ENCODE peak calls at places on chromosome 10, in six cellular contexts. K is H1, G is H9, N is IMR-90, F is mesenchymal stem cell, C is mesendoderm. U is an unnamed sample.

GRCh38 chr10:11177926-11178453 is 160.3 kb downstream of the CELF2 start:
- DNase-seq in C (no peak), K (no peak), G (no peak), F (no peak), N (no peak), U (no peak)

GRCh38 chr10:30455816-30456215 is 21.8 kb downstream of the MAP3K8 start:
- DNase-seq in G (no peak), C (no peak), N (no peak), K (no peak), F (no peak), U (no peak)

GRCh38 chr10:60282771-60283353 is 106.8 kb downstream of the ANK3 start:
- DNase-seq in C (no peak), F (peak; percentile 54), K (no peak), N (peak; percentile 56), G (no peak), U (peak; percentile 59)

GRCh38 chr10:102347236-102347828 is 48.2 kb upstream of the NFKB2 start:
- DNase-seq in G (peak; percentile 70), N (peak; percentile 38), K (peak; percentile 43), C (peak; percentile 81), F (peak; percentile 56), U (peak; percentile 42)

GRCh38 chr10:116974442-116975005 is 30.5 kb downstream of the SHTN1 start:
- DNase-seq in C (peak; percentile 58), N (peak; percentile 95), K (no peak), F (peak; percentile 88), G (no peak), U (peak; percentile 20)

GRCh38 chr10:59694936-59695335 is 14.7 kb downstream of the SLC16A9 start:
- DNase-seq in C (no peak), N (no peak), G (no peak), F (no peak), K (no peak), U (no peak)

GRCh38 chr10:8163824-8164223 is 109.3 kb downstream of the GATA3 start:
- DNase-seq in F (no peak), G (no peak), N (no peak), C (no peak), K (no peak), U (no peak)

GRCh38 chr10:73644015-73644743 is 2.9 kb upstream of the MYOZ1 start:
- DNase-seq in G (peak; percentile 68), F (peak; percentile 77), C (peak; percentile 77), K (no peak), N (peak; percentile 73), U (peak; percentile 49)

GRCh38 chr10:12971001-12971788 is 30.3 kb downstream of the CCDC3 start:
- DNase-seq in F (peak; percentile 67), N (no peak), K (no peak), C (no peak), G (no peak), U (no peak)

GRCh38 chr10:29443745-29444523 is 155.1 kb downstream of the LYZL1 start:
- DNase-seq in F (peak; percentile 38), N (peak; percentile 25), G (peak; percentile 45), C (peak; percentile 18), K (no peak), U (peak; percentile 35)

GRCh38 chr10:2929859-2930258 is 137.5 kb upstream of the PFKP start:
- DNase-seq in G (no peak), F (no peak), C (no peak), N (no peak), K (no peak), U (no peak)

GRCh38 chr10:2929457-2929856 is 137.9 kb upstream of the PFKP start:
- DNase-seq in K (no peak), N (no peak), G (no peak), F (no peak), C (no peak), U (no peak)

GRCh38 chr10:2926918-2927660 is 140.3 kb upstream of the PFKP start:
- DNase-seq in F (no peak), G (no peak), N (no peak), K (no peak), C (no peak), U (no peak)

GRCh38 chr10:2925631-2926030 is 141.7 kb upstream of the PFKP start:
- DNase-seq in F (peak; percentile 80), N (peak; percentile 40), K (no peak), C (no peak), G (no peak), U (no peak)

GRCh38 chr10:2928219-2928840 is 139.0 kb upstream of the PFKP start:
- DNase-seq in C (peak; percentile 75), G (peak; percentile 82), K (peak; percentile 58), F (peak; percentile 64), N (peak; percentile 64), U (peak; percentile 79)
- H2AK5ac ChIP-seq in C (no peak overlapping the region), G (no peak overlapping the region), K (no peak overlapping the region), F (no peak overlapping the region), N (no peak overlapping the region), U (no peak overlapping the region)

GRCh38 chr10:57049096-57049495 is 688.0 kb upstream of the ZWINT start:
- DNase-seq in K (no peak), C (peak; percentile 42), F (no peak), G (no peak), N (no peak), U (no peak)

DNA sequence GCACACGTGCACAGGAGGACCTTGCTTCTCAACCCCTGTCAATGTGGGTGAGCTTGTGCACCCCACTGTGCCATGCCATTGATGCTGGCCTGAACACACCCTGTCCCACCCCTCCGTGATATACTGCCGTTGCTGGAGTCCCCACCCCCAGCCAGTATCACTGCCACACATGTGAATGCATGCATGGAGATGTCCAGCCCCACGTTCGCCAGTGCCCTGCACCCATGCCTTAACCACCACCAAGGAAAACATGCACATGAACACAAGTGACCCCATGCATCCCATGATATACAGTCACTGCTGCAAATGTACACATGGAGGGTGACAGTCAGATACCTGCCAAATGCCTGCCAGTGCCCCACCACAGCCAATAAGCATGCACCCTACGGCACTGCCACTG is 692.5 kb upstream of the ZWINT start:
- DNase-seq in F (no peak), G (no peak), K (no peak), C (no peak), N (no peak), U (no peak)
- H3K23ac ChIP-seq in F (no peak overlapping the region), G (no peak overlapping the region), K (no peak overlapping the region), C (no peak overlapping the region), N (no peak overlapping the region), U (no peak overlapping the region)

GRCh38 chr10:92691042-92691590 is 1.4 kb downstream of the HHEX start:
- DNase-seq in G (peak; percentile 45), K (no peak), F (peak; percentile 47), N (no peak), C (peak; percentile 60), U (no peak)

GRCh38 chr10:92689663-92690210 is at the start of gene HHEX:
- DNase-seq in C (peak; percentile 52), K (no peak), N (peak; percentile 76), F (peak; percentile 78), G (peak; percentile 52), U (peak; percentile 37)

GRCh38 chr10:92688927-92689662 is 660 bp upstream of the HHEX start:
- DNase-seq in G (peak; percentile 61), F (peak; percentile 59), N (peak; percentile 31), C (peak; percentile 59), K (no peak), U (peak; percentile 58)

GRCh38 chr10:92691591-92692084 is 1.9 kb downstream of the HHEX start:
- DNase-seq in G (peak; percentile 60), K (no peak), N (no peak), C (peak; percentile 64), F (peak; percentile 56), U (no peak)

DNA sequence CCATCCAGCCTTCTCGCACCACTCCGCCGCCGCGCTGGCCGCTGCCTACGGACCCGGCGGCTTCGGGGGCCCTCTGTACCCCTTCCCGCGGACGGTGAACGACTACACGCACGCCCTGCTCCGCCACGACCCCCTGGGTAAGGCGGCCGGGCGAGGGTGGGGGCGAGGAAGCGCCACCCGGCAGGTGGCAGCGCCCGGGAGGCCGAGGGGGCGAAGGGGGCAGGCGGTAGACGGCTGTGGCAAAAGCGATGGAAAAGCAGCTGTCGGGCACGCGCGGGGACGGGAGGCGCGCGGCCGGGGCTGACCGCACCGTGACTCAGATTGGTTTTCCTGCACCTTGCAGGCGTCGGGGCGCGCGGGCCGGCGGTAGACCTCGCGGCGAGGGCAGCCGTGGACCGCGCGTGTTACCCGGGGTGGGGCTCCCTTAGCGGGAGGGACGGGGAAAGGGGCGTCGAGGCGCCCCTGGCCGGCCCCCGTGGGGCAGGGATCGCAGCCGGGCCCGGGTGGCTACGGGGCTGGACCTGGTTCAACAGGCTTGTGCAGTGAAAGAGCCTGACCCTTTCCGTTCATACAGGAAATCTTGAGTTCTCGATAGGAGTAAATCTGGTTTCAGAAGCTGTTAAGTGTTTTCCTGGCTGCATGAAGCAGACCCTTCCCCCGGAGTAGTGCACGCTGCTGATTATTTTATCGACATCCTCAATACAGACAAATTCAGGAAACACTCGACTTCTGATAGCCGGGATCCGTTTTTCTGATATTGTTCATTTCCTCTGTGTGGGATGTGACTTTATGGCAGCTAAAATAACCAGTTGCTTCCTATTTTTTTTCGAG is 671 bp downstream of the HHEX start:
- DNase-seq in C (peak; percentile 51), N (peak; percentile 69), K (no peak), F (peak; percentile 84), G (peak; percentile 44), U (peak; percentile 24)
- H2AK5ac ChIP-seq in C (no peak overlapping the region), N (peak overlapping the region; percentile 63), K (no peak overlapping the region), F (no peak overlapping the region), G (no peak overlapping the region), U (no peak overlapping the region)

DNA sequence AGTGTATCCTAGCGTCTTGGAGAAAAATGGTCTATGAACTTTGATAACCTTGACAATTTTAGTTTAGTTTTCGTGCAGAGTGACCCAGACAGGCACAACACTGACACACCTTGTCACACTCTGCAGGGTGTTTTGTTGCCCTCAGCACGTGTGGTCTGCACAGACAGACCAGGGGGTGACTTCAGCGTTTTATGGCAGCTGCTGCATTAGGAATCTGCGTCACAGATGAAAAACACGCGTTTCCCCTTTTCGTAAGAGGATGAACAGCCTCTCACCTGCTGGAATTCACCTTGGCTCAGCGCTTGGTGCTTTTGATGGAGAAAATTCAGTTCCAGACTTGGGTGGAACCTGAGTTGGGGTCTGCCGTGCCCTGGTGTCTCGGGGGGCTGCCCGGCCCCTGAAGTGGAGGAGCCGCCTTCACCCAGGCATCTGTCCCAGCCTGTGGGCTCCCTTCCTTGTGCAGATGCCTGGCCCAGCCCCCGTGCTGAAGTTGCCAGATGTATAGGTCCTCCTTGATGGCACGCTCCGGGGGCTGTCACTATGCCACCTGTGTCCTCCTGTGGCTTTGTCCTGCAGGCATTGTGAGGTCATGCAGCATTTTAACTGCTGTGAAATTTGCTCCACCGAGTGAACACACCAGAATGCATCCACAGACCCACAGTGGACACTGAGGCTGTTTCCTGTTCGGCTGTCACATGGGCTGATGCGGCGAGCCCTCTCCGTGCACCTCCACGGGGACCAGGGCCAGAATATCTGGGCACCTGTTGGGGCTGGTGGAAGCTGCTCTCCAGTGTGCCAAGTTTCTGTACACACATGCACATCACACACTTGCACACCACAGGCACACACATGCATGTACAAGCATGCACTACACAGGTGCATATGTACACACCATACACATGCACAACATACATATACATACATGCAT is 18.3 kb downstream of the INPP5A start:
- DNase-seq in C (no peak), N (no peak), K (no peak), G (no peak), F (no peak), U (no peak)
- H3K23ac ChIP-seq in C (no peak overlapping the region), N (no peak overlapping the region), K (no peak overlapping the region), G (no peak overlapping the region), F (no peak overlapping the region), U (peak overlapping the region; percentile 50)

DNA sequence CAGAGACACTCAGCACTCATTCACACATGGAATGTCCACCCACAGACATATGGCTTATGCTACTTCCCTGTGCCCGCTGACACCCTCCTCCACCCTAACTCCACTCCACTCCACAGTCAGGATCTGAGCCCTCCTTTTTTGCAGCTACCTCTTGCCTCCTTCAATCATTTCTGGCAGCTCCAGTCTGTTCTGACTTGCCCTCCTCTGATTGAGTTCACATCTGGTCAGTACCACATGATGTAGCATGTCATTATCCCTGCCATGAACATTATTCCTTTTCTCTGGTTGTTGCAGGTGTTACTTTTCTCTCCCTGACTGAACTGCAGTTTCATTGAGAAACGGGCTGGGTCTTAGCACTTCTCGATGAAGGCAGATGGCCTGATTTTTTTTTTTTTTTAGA is 130.1 kb upstream of the EGR2 start:
- DNase-seq in F (no peak), G (no peak), N (no peak), C (no peak), K (no peak), U (no peak)
- H2AK5ac ChIP-seq in F (no peak overlapping the region), G (no peak overlapping the region), N (no peak overlapping the region), C (no peak overlapping the region), K (no peak overlapping the region), U (no peak overlapping the region)